ENCODE peak calls at places on chromosomes 13 and 19, in six cellular contexts. V is Peyer's patch, W is fibroblast of the aortic adventitia, A is IMR-90, Y is AG04450, C is fibroblast of pulmonary artery. Q is an unnamed sample.

GRCh38 chr13:63381078-63381859 is 1965.6 kb upstream of the PCDH20 start:
- DNase-seq in W (no peak), Y (no peak), C (peak), V (no peak), A (peak), Q (no peak)

GRCh38 chr19:45935267-45935666 is 20.7 kb upstream of the NANOS2 start:
- DNase-seq in W (no peak), A (no peak), V (no peak), C (no peak), Y (no peak), Q (no peak)

GRCh38 chr13:51027644-51028043 is 83.4 kb downstream of the C13orf42 start:
- DNase-seq in Y (no peak), W (no peak), C (no peak), A (no peak), V (no peak), Q (no peak)

GRCh38 chr13:104987621-104988020 is 1547.8 kb downstream of the EFNB2 start:
- DNase-seq in Y (no peak), A (no peak), C (no peak), W (no peak), V (no peak), Q (no peak)

GRCh38 chr19:47633516-47633915 is 24.6 kb downstream of the BICRA start:
- DNase-seq in V (no peak), Y (no peak), C (no peak), W (no peak), A (no peak), Q (no peak)

GRCh38 chr19:45881082-45881908 is 4.6 kb downstream of the IRF2BP1 start:
- DNase-seq in C (no peak), V (no peak), Y (no peak), A (no peak), W (no peak), Q (no peak)

GRCh38 chr19:55251296-55252081 is 7.3 kb downstream of the PPP6R1 start:
- DNase-seq in W (peak), V (peak), A (peak), C (peak), Y (no peak), Q (no peak)

GRCh38 chr19:48718711-48719231 is 754 bp downstream of the MAMSTR start:
- DNase-seq in A (no peak), W (no peak), Y (no peak), C (no peak), V (no peak), Q (no peak)

GRCh38 chr13:114025432-114026127 is 51.7 kb upstream of the C13orf46 start:
- DNase-seq in W (peak), A (peak), C (peak), V (no peak), Y (peak), Q (no peak)

GRCh38 chr19:48713864-48714755 is 5.4 kb downstream of the MAMSTR start:
- DNase-seq in W (peak), C (peak), A (peak), Y (peak), V (peak), Q (peak)

GRCh38 chr13:76020421-76020955 is 384.4 kb downstream of the LMO7 start:
- DNase-seq in V (no peak), C (no peak), Y (no peak), A (no peak), W (no peak), Q (no peak)

GRCh38 chr13:76016799-76017198 is 380.7 kb downstream of the LMO7 start:
- DNase-seq in V (no peak), C (peak), Y (no peak), W (peak), A (peak), Q (no peak)

GRCh38 chr13:76023644-76024043 is 387.5 kb downstream of the LMO7 start:
- DNase-seq in Y (no peak), V (no peak), A (peak), C (no peak), W (no peak), Q (no peak)

GRCh38 chr13:76017861-76018556 is 381.9 kb downstream of the LMO7 start:
- DNase-seq in W (no peak), C (no peak), V (no peak), Y (no peak), A (no peak), Q (no peak)

DNA sequence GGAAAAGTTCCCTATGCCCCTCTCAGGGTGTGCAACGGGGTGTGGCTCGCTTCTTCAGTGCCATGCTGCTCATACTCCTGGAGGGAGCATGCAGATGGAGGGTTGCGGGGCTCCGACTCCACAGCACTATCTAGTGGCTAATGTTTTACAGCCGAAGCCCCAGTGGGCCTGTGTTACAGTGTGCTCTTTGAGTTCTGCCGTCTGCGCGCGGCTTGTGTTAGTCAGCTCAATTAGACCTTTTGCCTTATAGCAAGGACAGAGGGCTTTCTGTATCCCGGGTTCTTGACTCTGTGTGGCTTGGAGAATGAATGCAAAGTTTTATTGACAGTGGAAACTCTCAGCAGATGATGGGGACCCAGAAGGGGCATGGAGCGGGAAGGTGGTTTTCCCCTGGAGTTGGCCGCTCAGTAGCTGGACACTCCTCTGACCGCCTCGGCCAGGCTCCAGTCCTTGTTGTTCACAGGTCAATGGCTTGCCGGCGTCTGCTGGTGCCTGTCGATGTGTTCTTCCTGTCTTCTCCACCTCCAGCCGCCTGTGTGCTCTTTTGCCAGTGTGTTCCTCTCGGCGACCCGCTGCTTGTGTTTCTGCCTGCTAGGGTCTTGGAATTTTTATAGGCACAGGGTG is 383.4 kb downstream of the LMO7 start:
- DNase-seq in W (no peak), C (no peak), Y (no peak), A (no peak), V (no peak), Q (no peak)
- TF ChIP-seq CTCF in W (no peak), C (peak), Y (no peak), A (no peak), V (no peak), Q (peak)

GRCh38 chr19:41341669-41342490 is 11.8 kb downstream of the TGFB1 start:
- DNase-seq in C (no peak), V (no peak), A (no peak), W (no peak), Y (no peak), Q (no peak)
- TF ChIP-seq CTCF in C (no peak), V (peak), A (no peak), W (no peak), Y (no peak), Q (no peak)

GRCh38 chr13:28401303-28402056 is 93.4 kb downstream of the FLT1 start:
- DNase-seq in A (peak), V (no peak), W (peak), Y (no peak), C (peak), Q (peak)
- TF ChIP-seq CTCF in A (no peak), V (no peak), W (no peak), Y (no peak), C (no peak), Q (peak)

GRCh38 chr13:98143157-98143553 is 261 bp downstream of the FARP1 start:
- DNase-seq in V (no peak), Y (no peak), W (no peak), C (no peak), A (no peak), Q (no peak)

GRCh38 chr13:98144501-98145350 is 1.8 kb downstream of the FARP1 start:
- DNase-seq in V (no peak), C (peak), W (peak), Y (peak), A (peak), Q (peak)

GRCh38 chr13:98150836-98151489 is 8.1 kb downstream of the FARP1 start:
- DNase-seq in V (no peak), Y (no peak), C (no peak), A (no peak), W (no peak), Q (no peak)

GRCh38 chr13:98143601-98144500 is 957 bp downstream of the FARP1 start:
- DNase-seq in V (no peak), Y (no peak), C (peak), W (peak), A (peak), Q (no peak)

GRCh38 chr13:98147521-98147920 is 4.6 kb downstream of the FARP1 start:
- DNase-seq in A (no peak), C (no peak), V (no peak), Y (no peak), W (no peak), Q (no peak)
- TF ChIP-seq CTCF in A (no peak), C (no peak), V (no peak), Y (no peak), W (peak), Q (no peak)

GRCh38 chr13:46605089-46605488 is 52.1 kb downstream of the LRCH1 start:
- DNase-seq in A (no peak), Y (no peak), V (no peak), W (no peak), C (no peak), Q (no peak)

GRCh38 chr13:46604226-46604968 is 51.4 kb downstream of the LRCH1 start:
- DNase-seq in A (no peak), V (no peak), W (no peak), Y (no peak), C (no peak), Q (no peak)

GRCh38 chr13:46602531-46602930 is 49.6 kb downstream of the LRCH1 start:
- DNase-seq in Y (no peak), A (no peak), C (no peak), W (no peak), V (no peak), Q (no peak)

GRCh38 chr13:46600943-46601311 is 48.0 kb downstream of the LRCH1 start:
- DNase-seq in W (no peak), V (no peak), A (no peak), Y (no peak), C (no peak), Q (no peak)

GRCh38 chr13:46603165-46603603 is 50.2 kb downstream of the LRCH1 start:
- DNase-seq in C (peak), A (no peak), Y (no peak), V (no peak), W (peak), Q (no peak)
- TF ChIP-seq CTCF in C (peak), A (peak), Y (peak), V (peak), W (peak), Q (peak)

GRCh38 chr13:28059214-28059613 is 41.2 kb downstream of the FLT3 start:
- DNase-seq in C (peak), A (peak), V (peak), W (peak), Y (no peak), Q (no peak)
- TF ChIP-seq CTCF in C (peak), A (peak), V (peak), W (peak), Y (peak), Q (peak)

GRCh38 chr19:18603255-18603957 is 3.2 kb downstream of the CRLF1 start:
- DNase-seq in V (no peak), Y (no peak), A (no peak), C (peak), W (peak), Q (no peak)
- TF ChIP-seq CTCF in V (no peak), Y (peak), A (no peak), C (peak), W (peak), Q (peak)

GRCh38 chr19:30229524-30230174 is 142.5 kb upstream of the ZNF536 start:
- DNase-seq in V (no peak), A (peak), C (no peak), Y (no peak), W (no peak), Q (no peak)

GRCh38 chr19:30228113-30228725 is 144.0 kb upstream of the ZNF536 start:
- DNase-seq in C (no peak), A (no peak), V (no peak), W (no peak), Y (no peak), Q (no peak)

GRCh38 chr19:30227661-30228112 is 144.5 kb upstream of the ZNF536 start:
- DNase-seq in Y (no peak), W (peak), A (peak), V (no peak), C (peak), Q (no peak)

GRCh38 chr19:30227071-30227621 is 145.0 kb upstream of the ZNF536 start:
- DNase-seq in W (no peak), A (no peak), Y (no peak), V (no peak), C (peak), Q (no peak)

GRCh38 chr19:30228726-30229523 is 143.3 kb upstream of the ZNF536 start:
- DNase-seq in Y (no peak), W (peak), C (peak), A (peak), V (no peak), Q (no peak)
- TF ChIP-seq CTCF in Y (no peak), W (no peak), C (no peak), A (no peak), V (no peak), Q (no peak)

DNA sequence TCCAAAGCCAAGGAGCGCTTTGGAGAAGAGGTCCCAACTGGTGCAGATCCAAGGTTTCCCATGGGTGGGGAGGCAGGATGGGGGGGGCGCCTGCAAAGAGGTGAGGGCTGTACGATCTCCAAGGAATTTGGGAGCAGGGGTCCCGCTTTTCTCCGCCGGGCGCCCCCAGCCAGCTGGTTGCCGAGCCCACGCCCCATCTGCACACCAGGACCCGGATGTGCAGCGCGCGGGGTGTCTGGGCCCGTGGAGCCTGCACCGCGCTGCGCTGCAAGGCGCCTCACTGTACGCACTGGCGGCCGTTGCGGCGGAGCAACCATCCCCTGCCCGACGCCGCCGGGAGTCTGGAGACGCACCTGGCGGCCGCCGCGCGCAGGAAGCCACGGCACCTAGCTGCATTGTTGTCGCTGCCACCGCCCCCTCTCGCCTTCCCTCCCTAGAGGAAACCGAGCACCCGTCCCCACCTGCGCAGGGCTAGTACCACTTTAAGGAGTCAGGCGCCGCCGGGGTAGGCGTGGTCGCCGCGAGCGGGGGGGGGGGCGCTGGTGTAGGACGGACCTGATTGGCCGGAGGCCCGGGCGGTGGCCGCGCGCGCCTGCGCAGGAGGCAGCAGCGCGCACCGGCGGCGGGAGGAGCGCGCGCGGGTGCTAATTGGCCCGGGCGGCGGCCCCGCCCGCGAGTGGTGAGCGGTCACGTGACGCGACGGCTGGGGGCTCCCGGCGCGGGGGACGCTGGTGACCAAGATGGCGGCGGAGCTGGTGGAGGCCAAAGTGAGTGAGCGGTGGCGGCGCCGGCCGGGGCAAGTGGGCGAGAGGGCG is at the start of gene PIAS4:
- DNase-seq in Y (peak), W (peak), V (peak), A (peak), C (peak), Q (peak)
- TF ChIP-seq CTCF in Y (no peak), W (no peak), V (no peak), A (peak), C (no peak), Q (no peak)

GRCh38 chr13:73665279-73665678 is 468.9 kb downstream of the KLF12 start:
- DNase-seq in V (no peak), W (no peak), A (no peak), C (no peak), Y (no peak), Q (no peak)
- TF ChIP-seq CTCF in V (no peak), W (no peak), A (no peak), C (no peak), Y (no peak), Q (no peak)